ENCODE peak calls at places on chromosomes 16 and 17, in four cellular contexts. A is heart left ventricle, S is LNCaP clone FGC, C is fibroblast of pulmonary artery. K is an unnamed sample.

GRCh38 chr17:58813712-58814111 is 58.1 kb downstream of the PPM1E start:
- DNase-seq in A (no peak), S (no peak), C (no peak), K (no peak)

GRCh38 chr17:1742371-1743093 is at the start of gene SERPINF2:
- DNase-seq in A (no peak), S (no peak), C (no peak), K (no peak)

GRCh38 chr16:48444574-48444973 is 59.4 kb upstream of the SIAH1 start:
- DNase-seq in A (peak; percentile 29), S (no peak), C (peak; percentile 93), K (no peak)

GRCh38 chr16:56559109-56559508 is 5.8 kb upstream of the MT4 start:
- DNase-seq in A (no peak), S (no peak), C (no peak), K (no peak)

GRCh38 chr16:1987198-1987597 is 2.6 kb upstream of the SYNGR3 start:
- DNase-seq in A (no peak), S (no peak), C (no peak), K (no peak)

GRCh38 chr16:51404386-51404785 is 253.3 kb upstream of the SALL1 start:
- DNase-seq in A (no peak), S (no peak), C (no peak), K (no peak)

GRCh38 chr16:78317871-78318270 is 218.4 kb downstream of the WWOX start:
- DNase-seq in A (peak; percentile 38), S (no peak), C (no peak), K (no peak)

GRCh38 chr17:30450125-30451027 is 26.8 kb upstream of the GOSR1 start:
- DNase-seq in A (no peak), S (no peak), C (peak; percentile 60), K (no peak)

GRCh38 chr17:9204623-9205329 is 183.5 kb downstream of the NTN1 start:
- DNase-seq in A (no peak), S (no peak), C (no peak), K (no peak)

GRCh38 chr17:15436399-15437369 is 30.7 kb downstream of the CDRT4 start:
- DNase-seq in A (peak; percentile 71), S (no peak), C (peak; percentile 69), K (no peak)

GRCh38 chr16:31410082-31410481 is 16.9 kb downstream of the ITGAD start:
- DNase-seq in A (no peak), S (no peak), C (no peak), K (no peak)

GRCh38 chr17:66420961-66421371 is 118.6 kb downstream of the PRKCA start:
- DNase-seq in A (no peak), S (no peak), C (peak; percentile 82), K (no peak)

GRCh38 chr17:49494937-49495841 is at the start of gene NGFR:
- DNase-seq in A (no peak), S (no peak), C (no peak), K (no peak)

GRCh38 chr16:55501549-55502322 is 7.1 kb upstream of the LPCAT2 start:
- DNase-seq in A (no peak), S (no peak), C (no peak), K (no peak)

GRCh38 chr16:80023865-80024264 is 423.3 kb upstream of the MAF start:
- DNase-seq in A (no peak), S (no peak), C (no peak), K (no peak)

GRCh38 chr17:68514809-68515208 is 2.6 kb downstream of the PRKAR1A start:
- DNase-seq in A (no peak), S (no peak), C (peak; percentile 93), K (no peak)

GRCh38 chr17:74295625-74296547 is 21.9 kb downstream of the DNAI2 start:
- DNase-seq in A (peak; percentile 64), S (no peak), C (no peak), K (no peak)

GRCh38 chr16:9148376-9149015 is 57.1 kb downstream of the HAPSTR1 start:
- DNase-seq in A (no peak), S (no peak), C (no peak), K (no peak)

GRCh38 chr17:58079300-58080033 is 3.8 kb upstream of the DYNLL2 start:
- DNase-seq in A (no peak), S (peak; percentile 57), C (no peak), K (no peak)

GRCh38 chr17:49382556-49382955 is 20.5 kb upstream of the ZNF652 start:
- DNase-seq in A (no peak), S (no peak), C (no peak), K (no peak)

GRCh38 chr17:14672830-14673229 is 371.9 kb downstream of the HS3ST3B1 start:
- DNase-seq in A (no peak), S (no peak), C (peak; percentile 46), K (no peak)

GRCh38 chr17:4607773-4608187 is 23.5 kb downstream of the SMTNL2 start:
- DNase-seq in A (peak; percentile 76), S (no peak), C (peak; percentile 71), K (no peak)

GRCh38 chr17:18319604-18320256 is 4.6 kb downstream of the SMCR8 start:
- DNase-seq in A (no peak), S (no peak), C (peak; percentile 79), K (no peak)

GRCh38 chr17:4035081-4035680 is 70.9 kb upstream of the ATP2A3 start:
- DNase-seq in A (no peak), S (no peak), C (peak; percentile 2), K (no peak)

GRCh38 chr17:40884708-40885512 is at the start of gene KRT20:
- DNase-seq in A (no peak), S (no peak), C (no peak), K (no peak)

GRCh38 chr17:76678330-76678729 is 32.4 kb downstream of the MXRA7 start:
- DNase-seq in A (no peak), S (no peak), C (no peak), K (no peak)

GRCh38 chr16:89452241-89452640 is 38.1 kb downstream of the ANKRD11 start:
- DNase-seq in A (no peak), S (no peak), C (no peak), K (no peak)

GRCh38 chr16:84207266-84207665 is 16.3 kb downstream of the ADAD2 start:
- DNase-seq in A (no peak), S (no peak), C (no peak), K (no peak)

GRCh38 chr16:84207869-84208268 is 16.9 kb downstream of the ADAD2 start:
- DNase-seq in A (no peak), S (no peak), C (no peak), K (no peak)

GRCh38 chr16:84212631-84213030 is 21.7 kb downstream of the ADAD2 start:
- DNase-seq in A (no peak), S (no peak), C (no peak), K (no peak)

GRCh38 chr16:84212154-84212553 is 21.2 kb downstream of the ADAD2 start:
- DNase-seq in A (no peak), S (no peak), C (no peak), K (no peak)

DNA sequence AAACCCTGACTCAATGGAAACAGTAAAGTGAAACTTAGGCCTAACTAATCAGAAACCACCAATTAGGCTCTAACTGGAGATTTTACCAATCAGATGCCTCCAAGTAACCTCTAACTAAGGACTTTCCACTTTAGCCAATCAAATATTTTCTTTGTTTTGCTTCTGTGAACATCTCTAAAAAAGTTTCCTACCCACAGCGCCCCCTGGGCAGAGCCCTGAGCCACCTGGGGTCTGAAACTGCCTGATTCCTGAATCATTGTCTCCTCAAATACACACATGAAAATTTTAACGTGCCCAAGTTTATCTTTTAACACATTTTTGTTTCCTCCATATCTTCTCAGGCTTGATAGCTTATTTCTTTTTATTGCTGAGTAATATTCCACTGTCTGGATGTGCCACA is 19.0 kb downstream of the ADAD2 start:
- DNase-seq in A (no peak), S (no peak), C (no peak), K (no peak)
- TF ChIP-seq CTCF in A (no peak), S (no peak), C (peak; percentile 7), K (no peak)

DNA sequence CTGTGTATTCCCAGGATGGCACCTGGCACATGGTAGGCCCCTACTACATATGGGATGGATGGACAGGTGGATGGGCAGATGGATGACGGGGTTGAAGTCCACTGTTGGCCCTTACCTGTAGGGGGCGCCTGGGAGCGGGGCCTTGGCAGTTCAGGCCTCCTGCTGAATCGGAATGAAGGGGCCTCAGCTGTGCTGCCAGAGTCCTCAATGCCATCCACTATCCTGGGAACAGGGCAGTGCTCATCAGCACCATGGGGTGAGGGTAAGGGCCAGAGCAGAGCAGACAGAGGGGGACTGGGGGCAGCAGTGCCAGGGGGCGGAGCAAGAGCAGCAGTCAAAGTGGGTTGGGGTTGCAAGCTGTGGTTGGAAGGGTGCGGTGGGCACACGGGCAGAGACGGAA is 8.3 kb upstream of the RAB5C start:
- DNase-seq in A (no peak), S (no peak), C (no peak), K (no peak)
- TF ChIP-seq CTCF in A (peak; percentile 20), S (peak; percentile 19), C (peak; percentile 36), K (peak; percentile 63)

GRCh38 chr16:73183678-73184092 is 135.8 kb upstream of the ZFHX3 start:
- DNase-seq in A (no peak), S (no peak), C (peak; percentile 82), K (no peak)
- TF ChIP-seq CTCF in A (peak; percentile 16), S (no peak), C (peak; percentile 29), K (no peak)

GRCh38 chr16:527015-527903 is at the start of gene CAPN15:
- DNase-seq in A (peak; percentile 88), S (peak; percentile 46), C (peak; percentile 86), K (peak; percentile 93)
- TF ChIP-seq CTCF in A (peak; percentile 33), S (no peak), C (no peak), K (peak; percentile 70)